ENCODE peak calls at places on chromosomes 13 and 19, in seven cellular contexts. C is CD8-positive, alpha-beta memory T cell; T is neuronal stem cell; E is fibroblast of lung; R is lower lobe of right lung; J is uterus; Y is psoas muscle. P is an unnamed sample.
A peak's percentile ranks its signal among the peaks of the same experiment; 100 is the strongest.

GRCh38 chr13:41917641-41918040 is 43.3 kb downstream of the VWA8 start:
- DNase-seq in T (no peak), R (no peak), C (no peak), E (peak; percentile 87), J (no peak), Y (no peak), P (no peak)

GRCh38 chr13:48281556-48281955 is 22.0 kb upstream of the RB1 start:
- DNase-seq in R (no peak), C (no peak), J (no peak), T (no peak), E (no peak), Y (no peak), P (no peak)

GRCh38 chr13:32211788-32212187 is 103.4 kb downstream of the ZAR1L start:
- DNase-seq in C (no peak), T (no peak), R (no peak), Y (no peak), E (peak; percentile 94), J (no peak), P (no peak)

GRCh38 chr13:47038196-47038595 is 141.3 kb upstream of the HTR2A start:
- DNase-seq in T (no peak), Y (no peak), E (peak; percentile 31), R (no peak), C (no peak), J (no peak), P (no peak)

GRCh38 chr13:102227696-102228095 is 174.2 kb downstream of the FGF14 start:
- DNase-seq in Y (no peak), T (no peak), R (no peak), C (no peak), E (peak; percentile 60), J (no peak), P (no peak)

GRCh38 chr13:52085416-52085815 is 43.5 kb downstream of the NEK5 start:
- DNase-seq in R (no peak), C (no peak), T (no peak), E (peak; percentile 92), J (no peak), Y (no peak), P (no peak)

GRCh38 chr19:3296446-3296845 is 69.9 kb upstream of the NFIC start:
- DNase-seq in Y (no peak), T (no peak), C (no peak), R (no peak), J (no peak), E (no peak), P (no peak)

GRCh38 chr13:30585748-30586262 is 31.9 kb upstream of the USPL1 start:
- DNase-seq in E (peak; percentile 54), R (no peak), J (no peak), T (no peak), C (no peak), Y (no peak), P (no peak)

GRCh38 chr19:29777916-29778315 is 33.9 kb upstream of the CCNE1 start:
- DNase-seq in T (no peak), J (no peak), Y (no peak), C (no peak), E (no peak), R (no peak), P (no peak)

GRCh38 chr19:23304238-23304637 is 54.0 kb upstream of the ZNF724 start:
- DNase-seq in R (no peak), Y (no peak), J (no peak), T (no peak), C (no peak), E (no peak), P (no peak)

GRCh38 chr13:31835932-31836331 is 96.6 kb downstream of the RXFP2 start:
- DNase-seq in J (no peak), C (no peak), Y (no peak), R (no peak), T (no peak), E (peak; percentile 49), P (no peak)

GRCh38 chr19:55097864-55098715 is 19.3 kb downstream of the PPP1R12C start:
- DNase-seq in E (no peak), J (no peak), R (peak; percentile 78), C (no peak), T (no peak), Y (no peak), P (no peak)

GRCh38 chr19:12789098-12789903 is 2.0 kb upstream of the JUNB start:
- DNase-seq in J (peak; percentile 62), E (no peak), T (no peak), R (no peak), Y (no peak), C (no peak), P (no peak)

GRCh38 chr19:3146677-3147100 is 10.9 kb downstream of the GNA15 start:
- DNase-seq in C (peak; percentile 70), T (no peak), J (no peak), Y (no peak), E (no peak), R (peak; percentile 77), P (no peak)

GRCh38 chr13:80473695-80474094 is 132.8 kb upstream of the SPRY2 start:
- DNase-seq in E (peak; percentile 92), J (no peak), Y (no peak), T (no peak), C (no peak), R (no peak), P (no peak)

GRCh38 chr19:46806651-46807050 is 18.3 kb upstream of the SLC1A5 start:
- DNase-seq in C (no peak), E (no peak), Y (no peak), J (no peak), T (no peak), R (no peak), P (no peak)

GRCh38 chr13:52156724-52157251 is 2.6 kb downstream of the NEK3 start:
- DNase-seq in R (no peak), J (no peak), E (no peak), T (no peak), Y (no peak), C (no peak), P (peak; percentile 10)

GRCh38 chr19:39983695-39984302 is 12.8 kb downstream of the PSMC4 start:
- DNase-seq in T (no peak), J (no peak), R (no peak), Y (no peak), E (no peak), C (no peak), P (no peak)
- H3K9me3 ChIP-seq in T (peaks cover 52% of the 10 kb centered on the region), J (peaks cover 31% of the 10 kb centered on the region), R (peaks cover 33% of the 10 kb centered on the region), Y (peaks cover 24% of the 10 kb centered on the region), E (no peaks in the 10 kb centered on the region), C (peaks cover 17% of the 10 kb centered on the region), P (peaks cover 22% of the 10 kb centered on the region)

DNA sequence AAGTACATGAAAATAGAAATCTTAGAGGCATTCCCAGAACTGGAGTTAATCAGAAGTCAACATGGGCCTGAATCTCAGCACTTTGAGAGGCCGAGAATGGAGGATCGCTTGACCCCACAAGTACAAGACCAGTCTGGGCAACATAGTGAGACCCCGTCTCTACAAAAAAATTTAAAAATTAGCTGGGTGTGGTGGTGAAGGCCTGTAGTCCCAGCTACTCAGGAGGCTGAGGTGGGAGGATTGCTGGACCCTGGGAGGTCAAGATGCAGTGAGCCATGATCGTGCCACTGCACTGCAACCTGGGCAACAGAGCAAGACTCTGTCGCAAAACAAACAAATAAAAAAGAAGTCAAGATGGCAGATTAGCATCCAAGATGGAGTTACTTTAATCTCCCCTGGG is 8.5 kb downstream of the IFNL2 start:
- DNase-seq in E (no peak), Y (no peak), C (no peak), T (no peak), J (no peak), R (no peak), P (no peak)
- H3K27ac ChIP-seq in E (no peak overlapping the region), Y (no peak overlapping the region), C (no peak overlapping the region), T (no peak overlapping the region), J (no peak overlapping the region), R (no peak overlapping the region), P (no peak overlapping the region)

DNA sequence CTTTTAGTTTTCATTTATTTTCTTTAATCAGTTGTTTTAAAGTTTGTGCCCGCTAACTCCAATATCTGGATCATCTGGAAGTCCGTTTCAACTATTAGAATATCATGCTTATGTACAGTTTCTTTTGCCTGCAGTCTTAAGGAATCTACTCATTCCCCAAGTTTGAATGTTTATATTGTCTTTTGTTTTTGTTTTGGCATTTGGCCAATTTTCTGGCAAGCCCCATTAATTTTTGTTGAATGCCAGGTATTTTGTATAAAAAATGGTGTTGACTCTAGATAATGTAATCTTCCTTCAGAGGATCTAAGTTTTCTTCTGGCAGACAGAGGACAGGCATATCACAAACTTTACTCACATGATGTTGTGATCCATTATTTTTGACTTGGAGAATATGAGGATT is 11.1 kb upstream of the ZNF235 start:
- DNase-seq in C (no peak), E (no peak), J (no peak), Y (no peak), R (no peak), T (no peak), P (no peak)
- H3K9me3 ChIP-seq in C (no peaks in the 10 kb centered on the region), E (no peaks in the 10 kb centered on the region), J (peaks cover 34% of the 10 kb centered on the region), Y (peaks cover 81% of the 10 kb centered on the region), R (peaks cover 74% of the 10 kb centered on the region), T (peaks cover 14% of the 10 kb centered on the region), P (peaks cover 9% of the 10 kb centered on the region)

DNA sequence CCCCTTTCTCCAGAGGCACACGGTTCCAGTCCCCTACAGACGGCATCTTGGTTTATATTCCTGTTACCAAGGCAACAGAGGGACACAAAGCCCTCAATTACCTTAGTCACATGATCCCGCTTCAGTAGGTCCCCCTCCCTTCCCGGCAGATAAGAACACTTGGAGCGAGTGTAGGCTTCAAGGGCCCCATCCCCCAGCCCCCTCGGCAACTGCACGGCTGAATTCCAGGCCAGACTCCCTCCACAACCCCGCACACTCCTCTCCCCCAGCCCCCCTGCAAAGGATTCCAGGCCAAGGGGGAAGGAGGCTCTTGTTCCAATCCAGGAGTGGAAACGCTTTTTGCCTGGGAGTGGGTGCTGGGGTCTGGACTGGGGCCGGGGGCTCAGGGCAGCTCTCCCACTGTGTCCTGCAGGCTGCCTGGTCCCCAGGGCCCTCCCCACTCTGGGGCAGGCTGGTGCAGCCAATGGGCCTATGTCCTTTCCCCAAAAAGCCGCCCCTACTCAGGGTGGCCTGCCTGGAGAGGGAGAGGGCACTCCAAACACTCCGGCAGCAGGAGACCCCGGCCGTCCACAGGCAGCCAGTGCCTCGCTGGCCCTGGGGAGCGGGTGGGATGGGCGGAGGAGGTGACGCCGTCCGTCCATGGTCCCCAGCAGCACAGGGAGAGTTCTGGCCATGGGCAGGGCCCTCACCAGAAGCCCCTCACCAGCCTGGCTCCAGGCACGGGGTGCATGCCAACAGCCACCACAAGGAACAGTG is 62.6 kb downstream of the MLLT1 start:
- DNase-seq in R (peak; percentile 79), C (no peak), E (peak; percentile 45), Y (no peak), T (peak; percentile 92), J (peak; percentile 59), P (peak; percentile 59)
- H3K27ac ChIP-seq in R (peak overlapping the region; percentile 56), C (no peak overlapping the region), E (no peak overlapping the region), Y (no peak overlapping the region), T (peak overlapping the region; percentile 99), J (peak overlapping the region; percentile 68), P (peak overlapping the region; percentile 85)